ENCODE peak calls at places on chromosomes 4 and X, in nine cellular contexts. B, Q, L, U, P, M, V, S and I are unnamed samples.

GRCh38 chr4:6746721-6747689 is 31.0 kb downstream of the BLOC1S4 start:
- DNase-seq in S (no peak), V (no peak), L (no peak), U (no peak), Q (no peak), M (no peak), B (peak; percentile 79), P (no peak), I (no peak)

GRCh38 chr4:86657382-86657781 is 63.3 kb downstream of the PTPN13 start:
- DNase-seq in U (no peak), B (no peak), S (no peak), L (no peak), M (no peak), V (no peak), P (no peak), Q (no peak), I (no peak)

GRCh38 chr4:78369691-78370090 is 181.9 kb upstream of the ANXA3 start:
- DNase-seq in V (peak; percentile 68), M (no peak), Q (no peak), S (peak; percentile 29), P (no peak), B (no peak), L (no peak), U (no peak), I (no peak)

GRCh38 chrX:150486011-150486410 is 82.4 kb upstream of the MTM1 start:
- DNase-seq in V (peak; percentile 74), B (peak; percentile 60), P (peak; percentile 62), U (no peak), L (peak; percentile 35), M (peak; percentile 22), S (no peak), Q (no peak), I (peak; percentile 33)

GRCh38 chr4:81412941-81413488 is 58.7 kb downstream of the RASGEF1B start:
- DNase-seq in B (no peak), U (no peak), S (no peak), L (no peak), P (no peak), V (no peak), M (no peak), Q (no peak), I (no peak)

GRCh38 chrX:114798902-114799301 is 215.0 kb downstream of the HTR2C start:
- DNase-seq in B (no peak), M (no peak), L (no peak), V (no peak), S (no peak), Q (no peak), U (no peak), P (no peak), I (no peak)

GRCh38 chr4:71188197-71188625 is 150.6 kb upstream of the SLC4A4 start:
- DNase-seq in L (no peak), P (peak; percentile 39), U (no peak), Q (no peak), B (no peak), V (peak; percentile 70), M (no peak), S (no peak), I (no peak)

GRCh38 chr4:101678180-101678579 is 112.3 kb upstream of the BANK1 start:
- DNase-seq in B (no peak), U (no peak), P (peak; percentile 10), L (no peak), Q (no peak), S (no peak), M (no peak), V (no peak), I (no peak)

GRCh38 chr4:95155759-95156451 is 392.9 kb downstream of the UNC5C start:
- DNase-seq in S (peak; percentile 26), L (no peak), Q (no peak), V (peak; percentile 62), M (no peak), U (no peak), B (no peak), P (peak; percentile 81), I (peak; percentile 46)